ENCODE peak calls at places on chromosomes 2 and 18, in seven cellular contexts. R is psoas muscle, L is fibroblast of the aortic adventitia, S is keratinocyte, C is dorsolateral prefrontal cortex, M is fibroblast of mammary gland, E is suprapubic skin. Q is an unnamed sample.

GRCh38 chr18:55398858-55399257 is 189.1 kb downstream of the TCF4 start:
- DNase-seq in C (no peak), M (no peak), E (no peak), S (no peak), R (no peak), L (peak; percentile 33), Q (no peak)

GRCh38 chr2:107466241-107466640 is 360.5 kb upstream of the RGPD4 start:
- DNase-seq in S (no peak), C (no peak), M (no peak), L (no peak), E (no peak), R (no peak), Q (no peak)

GRCh38 chr2:36663851-36664715 is 32.4 kb upstream of the VIT start:
- DNase-seq in R (no peak), E (no peak), C (no peak), L (peak; percentile 86), S (peak; percentile 26), M (peak; percentile 85), Q (peak; percentile 77)

GRCh38 chr18:79442508-79443221 is 46.9 kb downstream of the NFATC1 start:
- DNase-seq in S (no peak), C (no peak), R (peak; percentile 46), E (no peak), M (peak; percentile 67), L (peak; percentile 63), Q (no peak)

GRCh38 chr2:232419245-232420072 is 12.8 kb downstream of the ALPG start:
- DNase-seq in E (peak; percentile 76), C (no peak), L (no peak), M (no peak), R (no peak), S (no peak), Q (no peak)

GRCh38 chr2:111113838-111114237 is 6.9 kb upstream of the BCL2L11 start:
- DNase-seq in C (no peak), S (no peak), E (no peak), M (no peak), R (no peak), L (no peak), Q (no peak)

GRCh38 chr18:41858761-41859555 is 96.1 kb upstream of the PIK3C3 start:
- DNase-seq in E (no peak), R (no peak), C (no peak), M (peak; percentile 16), S (no peak), L (no peak), Q (no peak)

GRCh38 chr2:54680397-54681032 is 42.9 kb upstream of the EML6 start:
- DNase-seq in L (peak; percentile 35), R (no peak), S (no peak), M (peak; percentile 37), E (no peak), C (no peak), Q (peak; percentile 60)

GRCh38 chr18:36752929-36753865 is 75.6 kb downstream of the TPGS2 start:
- DNase-seq in C (no peak), L (peak; percentile 49), S (no peak), M (peak; percentile 8), R (no peak), E (no peak), Q (no peak)

GRCh38 chr2:133591164-133591563 is 22.9 kb upstream of the NCKAP5 start:
- DNase-seq in C (peak; percentile 81), M (no peak), L (peak; percentile 71), E (no peak), R (peak; percentile 27), S (no peak), Q (peak; percentile 46)

GRCh38 chr2:218988650-218989049 is 3.7 kb upstream of the FEV start:
- DNase-seq in L (no peak), C (no peak), S (no peak), M (no peak), R (no peak), E (no peak), Q (no peak)

GRCh38 chr2:114076961-114077360 is 187.1 kb downstream of the ACTR3 start:
- DNase-seq in R (no peak), C (no peak), L (no peak), E (no peak), S (no peak), M (no peak), Q (no peak)

GRCh38 chr2:199458017-199458805 is 472 bp upstream of the SATB2 start:
- DNase-seq in S (no peak), M (peak; percentile 40), E (no peak), L (no peak), R (no peak), C (no peak), Q (no peak)

GRCh38 chr2:182906454-182906853 is 40.0 kb upstream of the FRZB start:
- DNase-seq in R (no peak), E (no peak), M (no peak), S (no peak), C (no peak), L (no peak), Q (no peak)

GRCh38 chr2:241073166-241074064 is 28.7 kb downstream of the MTERF4 start:
- DNase-seq in L (no peak), R (no peak), S (no peak), C (no peak), E (no peak), M (no peak), Q (no peak)

GRCh38 chr2:28601612-28602011 is 105.8 kb downstream of the PLB1 start:
- DNase-seq in S (no peak), M (no peak), E (no peak), L (no peak), R (no peak), C (no peak), Q (no peak)

GRCh38 chr2:215878476-215879063 is 134.8 kb downstream of the MREG start:
- DNase-seq in C (no peak), R (no peak), M (peak; percentile 51), E (no peak), L (peak; percentile 41), S (no peak), Q (no peak)

GRCh38 chr2:62197017-62197586 is 1.2 kb downstream of the B3GNT2 start:
- DNase-seq in L (no peak), M (no peak), S (no peak), E (no peak), R (no peak), C (no peak), Q (no peak)

GRCh38 chr18:36993068-36993467 is 164.1 kb downstream of the KIAA1328 start:
- DNase-seq in R (no peak), C (no peak), E (no peak), L (peak; percentile 6), S (no peak), M (peak; percentile 54), Q (peak; percentile 47)

GRCh38 chr2:10309286-10309685 is 6.6 kb downstream of the HPCAL1 start:
- DNase-seq in E (no peak), C (no peak), R (no peak), L (no peak), S (no peak), M (no peak), Q (no peak)

GRCh38 chr18:32771169-32771751 is 1.6 kb downstream of the KLHL14 start:
- DNase-seq in R (no peak), L (no peak), S (no peak), C (no peak), E (no peak), M (no peak), Q (no peak)

GRCh38 chr2:120775261-120775660 is 39.6 kb downstream of the GLI2 start:
- DNase-seq in R (no peak), C (no peak), S (no peak), M (no peak), E (no peak), L (no peak), Q (no peak)

GRCh38 chr18:10482363-10482984 is 28.0 kb downstream of the APCDD1 start:
- DNase-seq in E (no peak), M (no peak), S (no peak), L (no peak), C (no peak), R (no peak), Q (no peak)
- TF ChIP-seq CTCF in E (no peak), M (no peak), S (no peak), L (no peak), C (no peak), R (no peak), Q (no peak)

GRCh38 chr18:23136326-23137092 is 1.2 kb downstream of the CABLES1 start:
- DNase-seq in E (peak; percentile 89), L (no peak), S (no peak), R (peak; percentile 39), C (no peak), M (no peak), Q (peak; percentile 39)

GRCh38 chr18:23137093-23137640 is 1.9 kb downstream of the CABLES1 start:
- DNase-seq in C (no peak), R (no peak), L (peak; percentile 65), M (no peak), E (no peak), S (no peak), Q (no peak)

GRCh38 chr18:23135679-23136325 is 517 bp downstream of the CABLES1 start:
- DNase-seq in M (no peak), S (no peak), C (no peak), R (peak; percentile 46), L (no peak), E (no peak), Q (no peak)

GRCh38 chr18:23138470-23138869 is 3.2 kb downstream of the CABLES1 start:
- DNase-seq in C (no peak), L (no peak), M (no peak), R (no peak), E (no peak), S (no peak), Q (no peak)

DNA sequence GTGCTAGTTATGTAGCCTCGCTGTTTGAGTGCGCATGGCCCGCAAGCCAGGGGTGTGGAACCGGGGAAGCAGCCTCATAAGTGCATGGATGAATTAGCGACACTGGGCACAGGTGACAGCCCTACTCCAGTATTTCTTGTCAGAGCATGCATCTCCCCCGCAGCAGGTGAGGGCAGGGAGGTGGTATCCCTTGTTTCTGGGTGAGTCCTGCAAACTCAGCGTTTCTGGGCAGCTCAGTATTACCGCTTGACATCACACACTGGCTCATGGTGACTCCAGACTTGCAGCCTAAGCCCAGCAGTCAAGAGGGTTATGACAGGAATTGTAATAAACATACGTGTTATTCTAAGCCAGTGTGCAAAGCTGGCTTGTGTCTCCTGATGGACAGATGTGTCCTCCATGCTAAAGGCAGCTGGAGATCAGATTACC is 2.5 kb downstream of the CABLES1 start:
- DNase-seq in S (no peak), M (no peak), C (no peak), E (no peak), L (no peak), R (no peak), Q (no peak)
- H3K4me3 ChIP-seq in S (no peak overlapping the region), M (no peak overlapping the region), C (peak overlapping the region; percentile 28), E (peak overlapping the region; percentile 68), L (peak overlapping the region; percentile 71), R (peak overlapping the region; percentile 72), Q (peak overlapping the region; percentile 71)

DNA sequence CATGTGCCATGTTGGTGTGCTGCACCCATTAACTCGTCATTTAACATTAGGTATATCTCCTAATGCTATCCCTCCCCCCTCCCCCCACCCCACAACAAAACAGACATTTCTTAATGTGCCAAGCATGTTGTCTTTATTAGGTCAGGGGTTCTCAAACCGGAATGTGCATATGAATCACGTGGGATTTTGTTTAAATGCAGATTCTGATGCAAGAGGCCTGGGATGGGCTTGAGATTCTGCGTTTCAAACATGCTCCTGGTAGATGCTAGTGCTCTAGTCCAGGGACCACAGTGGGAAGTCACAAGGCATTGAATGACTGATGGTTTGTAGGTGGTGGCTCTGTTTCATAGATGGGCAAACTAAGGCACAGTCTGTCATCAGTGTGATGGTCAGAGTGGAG is 184.7 kb downstream of the SMAD7 start:
- DNase-seq in L (no peak), S (no peak), R (no peak), M (peak; percentile 40), E (no peak), C (no peak), Q (no peak)
- TF ChIP-seq CTCF in L (no peak), S (no peak), R (no peak), M (no peak), E (no peak), C (no peak), Q (no peak)

GRCh38 chr2:134718956-134719814 is at the start of gene TMEM163:
- DNase-seq in L (no peak), E (no peak), C (no peak), M (no peak), S (no peak), R (peak; percentile 17), Q (no peak)
- H3K4me3 ChIP-seq in L (peak within 1 kb of the TSS; percentile 22), E (peak within 1 kb of the TSS; percentile 52), C (peak within 1 kb of the TSS; percentile 53), M (no peak within 1 kb of the TSS), S (no peak within 1 kb of the TSS), R (peak within 1 kb of the TSS; percentile 59), Q (peak within 1 kb of the TSS; percentile 5)

Q was measured in astrocyte of the spinal cord.